ENCODE peak calls at places on chromosomes 1 and 21, in seven cellular contexts. One of them, this sample, is unnamed.

GRCh38 chr1:18413906-18414305 is 66.8 kb upstream of the KLHDC7A start:
- DNase-seq in psoas muscle: no peak
- DNase-seq in activated T-cell treated with anti-CD3 and anti-CD28 coated beads, Interleukin-2, amount 50 U/mL, for 72 hours: no peak
- DNase-seq in hepatocyte: peak; percentile 90
- DNase-seq in AG20443: no peak
- DNase-seq in CD4-positive, alpha-beta memory T cell: no peak
- DNase-seq in right cardiac atrium: no peak
- DNase-seq in this sample: no peak

GRCh38 chr1:39150779-39151178 is 53.7 kb upstream of the MACF1 start:
- DNase-seq in AG20443: no peak
- DNase-seq in psoas muscle: no peak
- DNase-seq in right cardiac atrium: no peak
- DNase-seq in CD4-positive, alpha-beta memory T cell: no peak
- DNase-seq in hepatocyte: no peak
- DNase-seq in activated T-cell treated with anti-CD3 and anti-CD28 coated beads, Interleukin-2, amount 50 U/mL, for 72 hours: no peak
- DNase-seq in this sample: no peak

GRCh38 chr1:20988943-20989342 is 187.8 kb downstream of the EIF4G3 start:
- DNase-seq in CD4-positive, alpha-beta memory T cell: no peak
- DNase-seq in activated T-cell treated with anti-CD3 and anti-CD28 coated beads, Interleukin-2, amount 50 U/mL, for 72 hours: no peak
- DNase-seq in psoas muscle: no peak
- DNase-seq in AG20443: no peak
- DNase-seq in hepatocyte: no peak
- DNase-seq in right cardiac atrium: no peak
- DNase-seq in this sample: no peak

GRCh38 chr1:173190101-173190895 is 16.8 kb downstream of the TNFSF4 start:
- DNase-seq in activated T-cell treated with anti-CD3 and anti-CD28 coated beads, Interleukin-2, amount 50 U/mL, for 72 hours: no peak
- DNase-seq in CD4-positive, alpha-beta memory T cell: no peak
- DNase-seq in hepatocyte: peak; percentile 80
- DNase-seq in AG20443: peak; percentile 50
- DNase-seq in right cardiac atrium: peak; percentile 91
- DNase-seq in psoas muscle: peak; percentile 44
- DNase-seq in this sample: peak; percentile 85

GRCh38 chr1:158611916-158612315 is 6.8 kb downstream of the OR10Z1 start:
- DNase-seq in AG20443: no peak
- DNase-seq in right cardiac atrium: no peak
- DNase-seq in CD4-positive, alpha-beta memory T cell: no peak
- DNase-seq in psoas muscle: no peak
- DNase-seq in activated T-cell treated with anti-CD3 and anti-CD28 coated beads, Interleukin-2, amount 50 U/mL, for 72 hours: no peak
- DNase-seq in hepatocyte: no peak
- DNase-seq in this sample: no peak

GRCh38 chr1:93448292-93448982 is 519 bp downstream of the FNBP1L start:
- DNase-seq in activated T-cell treated with anti-CD3 and anti-CD28 coated beads, Interleukin-2, amount 50 U/mL, for 72 hours: peak; percentile 24
- DNase-seq in hepatocyte: peak; percentile 81
- DNase-seq in AG20443: peak; percentile 60
- DNase-seq in psoas muscle: peak; percentile 52
- DNase-seq in CD4-positive, alpha-beta memory T cell: peak; percentile 17
- DNase-seq in right cardiac atrium: peak; percentile 79
- DNase-seq in this sample: peak; percentile 26

GRCh38 chr1:80779278-80779677 is 1021.5 kb upstream of the ADGRL2 start:
- DNase-seq in right cardiac atrium: no peak
- DNase-seq in activated T-cell treated with anti-CD3 and anti-CD28 coated beads, Interleukin-2, amount 50 U/mL, for 72 hours: no peak
- DNase-seq in hepatocyte: no peak
- DNase-seq in CD4-positive, alpha-beta memory T cell: no peak
- DNase-seq in AG20443: no peak
- DNase-seq in psoas muscle: no peak
- DNase-seq in this sample: no peak

GRCh38 chr1:168320805-168321577 is 40.3 kb downstream of the TBX19 start:
- DNase-seq in CD4-positive, alpha-beta memory T cell: no peak
- DNase-seq in activated T-cell treated with anti-CD3 and anti-CD28 coated beads, Interleukin-2, amount 50 U/mL, for 72 hours: peak; percentile 27
- DNase-seq in right cardiac atrium: peak; percentile 45
- DNase-seq in psoas muscle: no peak
- DNase-seq in AG20443: peak; percentile 88
- DNase-seq in hepatocyte: peak; percentile 58
- DNase-seq in this sample: peak; percentile 23

GRCh38 chr21:15682182-15682895 is 47.4 kb upstream of the USP25 start:
- DNase-seq in CD4-positive, alpha-beta memory T cell: no peak
- DNase-seq in AG20443: peak; percentile 49
- DNase-seq in right cardiac atrium: no peak
- DNase-seq in psoas muscle: no peak
- DNase-seq in hepatocyte: no peak
- DNase-seq in activated T-cell treated with anti-CD3 and anti-CD28 coated beads, Interleukin-2, amount 50 U/mL, for 72 hours: no peak
- DNase-seq in this sample: peak; percentile 49

GRCh38 chr1:55588300-55588699 is 373.1 kb upstream of the USP24 start:
- DNase-seq in AG20443: no peak
- DNase-seq in psoas muscle: no peak
- DNase-seq in activated T-cell treated with anti-CD3 and anti-CD28 coated beads, Interleukin-2, amount 50 U/mL, for 72 hours: no peak
- DNase-seq in right cardiac atrium: no peak
- DNase-seq in CD4-positive, alpha-beta memory T cell: no peak
- DNase-seq in hepatocyte: no peak
- DNase-seq in this sample: no peak

GRCh38 chr1:224328644-224329043 is 1.3 kb downstream of the NVL start:
- DNase-seq in psoas muscle: no peak
- DNase-seq in AG20443: no peak
- DNase-seq in activated T-cell treated with anti-CD3 and anti-CD28 coated beads, Interleukin-2, amount 50 U/mL, for 72 hours: no peak
- DNase-seq in CD4-positive, alpha-beta memory T cell: no peak
- DNase-seq in right cardiac atrium: no peak
- DNase-seq in hepatocyte: no peak
- DNase-seq in this sample: no peak

GRCh38 chr1:218507355-218508002 is 162.3 kb downstream of the TGFB2 start:
- DNase-seq in psoas muscle: no peak
- DNase-seq in CD4-positive, alpha-beta memory T cell: no peak
- DNase-seq in AG20443: no peak
- DNase-seq in activated T-cell treated with anti-CD3 and anti-CD28 coated beads, Interleukin-2, amount 50 U/mL, for 72 hours: no peak
- DNase-seq in right cardiac atrium: no peak
- DNase-seq in hepatocyte: no peak
- DNase-seq in this sample: no peak

This sample was measured in HepG2.